ENCODE peak calls at places on chromosomes 11 and 22, in five cellular contexts. X is IMR-90, J is gastrocnemius medialis, W is AG04450, G is psoas muscle. R is an unnamed sample.

GRCh38 chr22:17969732-17970131 is 54.6 kb downstream of the MICAL3 start:
- DNase-seq in X (peak; percentile 99), J (no peak), W (peak; percentile 94), G (no peak), R (peak; percentile 65)

GRCh38 chr22:19495562-19496323 is 16.0 kb downstream of the CDC45 start:
- DNase-seq in X (peak; percentile 50), J (no peak), W (no peak), G (no peak), R (no peak)

GRCh38 chr22:30830907-30831306 is 136.2 kb downstream of the OSBP2 start:
- DNase-seq in X (peak; percentile 97), J (no peak), W (peak; percentile 80), G (no peak), R (peak; percentile 61)

GRCh38 chr11:12224537-12224893 is 114.1 kb downstream of the MICAL2 start:
- DNase-seq in X (peak; percentile 94), J (peak; percentile 41), W (peak; percentile 88), G (peak; percentile 87), R (no peak)

GRCh38 chr11:11142359-11142758 is 210.7 kb downstream of the CSNK2A3 start:
- DNase-seq in X (no peak), J (no peak), W (no peak), G (no peak), R (no peak)

GRCh38 chr11:96207459-96208449 is 135.2 kb downstream of the MAML2 start:
- DNase-seq in X (peak; percentile 41), J (no peak), W (no peak), G (no peak), R (no peak)

GRCh38 chr11:104856607-104857006 is 41.7 kb downstream of the CASP12 start:
- DNase-seq in X (no peak), J (no peak), W (no peak), G (no peak), R (no peak)

GRCh38 chr11:67497656-67498291 is 7.4 kb downstream of the PITPNM1 start:
- DNase-seq in X (no peak), J (no peak), W (no peak), G (no peak), R (no peak)

GRCh38 chr22:48856308-48856615 is 971.4 kb downstream of the BRD1 start:
- DNase-seq in X (no peak), J (no peak), W (no peak), G (no peak), R (no peak)

GRCh38 chr11:19253149-19253540 is 12.4 kb upstream of the E2F8 start:
- DNase-seq in X (no peak), J (no peak), W (no peak), G (no peak), R (no peak)

GRCh38 chr11:44860967-44861828 is 89.5 kb downstream of the TP53I11 start:
- DNase-seq in X (no peak), J (no peak), W (no peak), G (no peak), R (no peak)

GRCh38 chr11:128328955-128329551 is 258.3 kb downstream of the ETS1 start:
- DNase-seq in X (no peak), J (no peak), W (no peak), G (no peak), R (no peak)

GRCh38 chr11:59176330-59176729 is 4.4 kb downstream of the DTX4 start:
- DNase-seq in X (no peak), J (no peak), W (no peak), G (no peak), R (no peak)

GRCh38 chr11:63614136-63614664 is at the start of gene PLAAT3:
- DNase-seq in X (no peak), J (peak; percentile 63), W (no peak), G (peak; percentile 89), R (no peak)

GRCh38 chr11:59678118-59678812 is 9.4 kb upstream of the PATL1 start:
- DNase-seq in X (no peak), J (no peak), W (no peak), G (no peak), R (no peak)

GRCh38 chr11:131122448-131122847 is 206.2 kb upstream of the SNX19 start:
- DNase-seq in X (no peak), J (no peak), W (no peak), G (no peak), R (no peak)

GRCh38 chr22:29129644-29130201 is 56.9 kb downstream of the KREMEN1 start:
- DNase-seq in X (no peak), J (no peak), W (no peak), G (peak; percentile 61), R (no peak)

GRCh38 chr11:28938091-28938490 is 829.9 kb downstream of the METTL15 start:
- DNase-seq in X (peak; percentile 13), J (no peak), W (no peak), G (no peak), R (no peak)

GRCh38 chr22:22124374-22124773 is 120.2 kb upstream of the VPREB1 start:
- DNase-seq in X (no peak), J (no peak), W (no peak), G (no peak), R (no peak)

GRCh38 chr11:104653011-104653806 is 245.1 kb downstream of the CASP12 start:
- DNase-seq in X (no peak), J (no peak), W (no peak), G (no peak), R (no peak)

GRCh38 chr11:133991101-133991500 is 34.3 kb upstream of the IGSF9B start:
- DNase-seq in X (no peak), J (no peak), W (no peak), G (no peak), R (no peak)

GRCh38 chr11:131868769-131869482 is 498.5 kb downstream of the NTM start:
- DNase-seq in X (peak; percentile 41), J (no peak), W (no peak), G (no peak), R (no peak)

GRCh38 chr11:77401486-77402217 is 72.2 kb downstream of the PAK1 start:
- DNase-seq in X (no peak), J (no peak), W (no peak), G (no peak), R (no peak)

GRCh38 chr11:44839458-44840084 is 111.1 kb downstream of the TP53I11 start:
- DNase-seq in X (no peak), J (no peak), W (no peak), G (no peak), R (no peak)

GRCh38 chr11:63914896-63915681 is 1.9 kb downstream of the RCOR2 start:
- DNase-seq in X (no peak), J (no peak), W (no peak), G (no peak), R (no peak)

GRCh38 chr11:2912498-2912897 is 16.7 kb downstream of the PHLDA2 start:
- DNase-seq in X (peak; percentile 85), J (no peak), W (no peak), G (no peak), R (no peak)

GRCh38 chr11:78540276-78540675 is 34.4 kb downstream of the NARS2 start:
- DNase-seq in X (no peak), J (no peak), W (no peak), G (no peak), R (no peak)

GRCh38 chr11:78061921-78062311 is 1.7 kb upstream of the THRSP start:
- DNase-seq in X (no peak), J (no peak), W (no peak), G (no peak), R (no peak)

GRCh38 chr11:9577551-9577950 is 4.1 kb downstream of the WEE1 start:
- DNase-seq in X (peak; percentile 58), J (no peak), W (no peak), G (no peak), R (no peak)

GRCh38 chr22:30078320-30079311 is 1.6 kb upstream of the HORMAD2 start:
- DNase-seq in X (no peak), J (no peak), W (no peak), G (no peak), R (no peak)

GRCh38 chr11:19279455-19279854 is 38.7 kb upstream of the E2F8 start:
- DNase-seq in X (no peak), J (no peak), W (no peak), G (no peak), R (no peak)

GRCh38 chr11:67641302-67642147 is 2.0 kb upstream of the TBX10 start:
- DNase-seq in X (no peak), J (no peak), W (no peak), G (no peak), R (no peak)

GRCh38 chr11:119147604-119148333 is 1.1 kb upstream of the ABCG4 start:
- DNase-seq in X (no peak), J (no peak), W (no peak), G (no peak), R (no peak)

GRCh38 chr11:133576351-133576750 is 44.0 kb upstream of the OPCML start:
- DNase-seq in X (no peak), J (no peak), W (no peak), G (no peak), R (no peak)

DNA sequence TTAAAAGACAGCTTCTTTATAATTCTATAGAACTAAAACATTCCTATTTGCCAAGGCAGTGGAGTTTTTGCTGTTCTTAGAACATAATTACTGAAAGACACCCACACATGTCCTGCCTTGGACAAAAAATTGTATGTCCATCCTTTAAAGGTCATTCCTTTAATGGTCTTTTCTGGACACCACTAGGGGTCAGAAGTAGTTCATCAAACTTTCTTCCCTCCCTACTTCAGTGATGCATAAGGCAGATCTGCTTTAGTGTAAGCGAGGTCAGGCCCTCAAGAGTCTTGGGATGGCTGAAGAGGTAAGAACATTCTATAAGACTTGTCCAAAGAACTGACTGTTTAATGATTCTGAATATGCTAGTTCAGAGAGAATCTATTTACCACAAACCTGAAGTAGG is 4.3 kb upstream of the OR51V1 start:
- DNase-seq in X (peak; percentile 90), J (no peak), W (peak; percentile 58), G (no peak), R (peak; percentile 49)
- TF ChIP-seq CTCF in X (peak; percentile 82), J (no peak), W (peak; percentile 67), G (peak; percentile 15), R (peak; percentile 61)

DNA sequence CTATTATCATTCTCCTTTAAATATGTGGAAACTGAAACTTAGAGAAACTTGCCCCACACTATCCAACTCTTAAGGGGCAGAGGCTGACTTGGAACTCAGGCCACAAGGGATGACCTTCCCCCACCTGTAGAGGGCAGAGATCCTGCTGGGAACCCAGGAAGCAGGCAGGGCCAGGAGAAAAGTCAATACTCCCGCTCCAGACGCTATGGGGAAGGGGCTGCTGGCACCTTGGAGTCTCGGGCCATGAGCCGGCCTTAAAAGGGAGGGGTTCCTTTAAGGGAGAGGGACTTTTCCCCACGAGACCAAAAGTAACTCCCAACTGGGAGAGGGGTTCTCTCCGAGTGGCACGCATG is 620 bp upstream of the ANO5 start:
- DNase-seq in X (no peak), J (peak; percentile 6), W (no peak), G (no peak), R (no peak)
- TF ChIP-seq CTCF in X (no peak), J (no peak), W (no peak), G (peak; percentile 27), R (no peak)

GRCh38 chr11:94417386-94417987 is 16.3 kb upstream of the GPR83 start:
- DNase-seq in X (peak; percentile 59), J (no peak), W (peak; percentile 38), G (no peak), R (peak; percentile 11)
- TF ChIP-seq CTCF in X (peak; percentile 70), J (no peak), W (peak; percentile 77), G (peak; percentile 26), R (peak; percentile 68)

DNA sequence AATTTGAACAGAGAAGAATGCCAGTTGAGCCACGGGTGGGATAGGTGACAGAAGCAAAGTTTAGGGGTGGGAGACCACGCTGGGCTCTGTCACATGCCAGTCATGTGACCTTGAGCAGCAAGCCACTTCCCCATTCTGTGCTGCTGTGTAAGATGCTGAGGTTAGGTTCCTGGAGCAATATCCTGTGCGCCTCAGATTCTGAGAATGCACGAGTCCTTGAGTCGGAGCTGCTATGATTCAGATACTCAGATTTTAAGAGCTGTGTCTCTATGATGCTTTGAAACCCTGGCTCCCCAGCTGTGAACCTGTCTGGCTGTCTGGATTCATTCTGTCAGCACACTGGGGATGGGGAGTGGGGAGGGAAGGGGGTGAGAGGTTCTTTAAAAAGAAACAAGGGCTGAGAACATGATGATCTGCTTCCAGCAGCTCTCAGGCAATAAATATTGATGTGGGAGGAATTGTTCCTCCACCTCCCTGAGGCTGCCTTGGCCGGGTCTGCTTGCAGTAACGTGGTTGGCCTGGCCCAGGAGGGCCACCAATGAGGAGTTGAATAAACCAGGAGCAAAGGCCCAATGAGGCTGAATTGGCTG is 24.0 kb downstream of the SLCO2B1 start:
- DNase-seq in X (peak; percentile 34), J (peak; percentile 26), W (no peak), G (no peak), R (no peak)
- TF ChIP-seq CTCF in X (no peak), J (no peak), W (no peak), G (no peak), R (no peak)